ENCODE peak calls at places on chromosomes 2 and 18, in ten cellular contexts. D is NCI-H460; X is EH; Y is M059J; S is stimulated activated CD4-positive, alpha-beta T cell treated with anti-CD3 and anti-CD28 coated beads, Interleukin-12 subunit alpha, Interleukin-12 subunit beta, amount 100 ng/mL, for 48 hours; J is heart right ventricle; L is NT2/D1; F is Karpas-422; B is body of pancreas; R is stimulated activated CD8-positive, alpha-beta memory T cell treated with anti-CD3 and anti-CD28 coated beads, Interleukin-4, amount 100 ng/mL, for 1 hour. Q is an unnamed sample.

GRCh38 chr2:44515416-44515815 is 153.7 kb downstream of the CAMKMT start:
- DNase-seq in D (no peak), X (no peak), Y (peak; percentile 7), S (no peak), J (no peak), L (no peak), F (no peak), B (no peak), R (no peak), Q (no peak)

GRCh38 chr2:172102159-172102857 is 392 bp downstream of the DLX2 start:
- DNase-seq in D (no peak), X (peak; percentile 94), Y (peak; percentile 86), S (no peak), J (no peak), L (no peak), F (no peak), B (no peak), R (no peak), Q (peak; percentile 75)

GRCh38 chr2:54083440-54083839 is 32.0 kb upstream of the ACYP2 start:
- DNase-seq in D (no peak), X (peak; percentile 70), Y (peak; percentile 55), S (no peak), J (no peak), L (no peak), F (no peak), B (no peak), R (no peak), Q (no peak)

GRCh38 chr2:102657770-102658169 is 38.4 kb downstream of the SLC9A2 start:
- DNase-seq in D (no peak), X (no peak), Y (peak; percentile 3), S (no peak), J (no peak), L (no peak), F (no peak), B (no peak), R (no peak), Q (no peak)

GRCh38 chr2:178241852-178242551 is 47.7 kb downstream of the OSBPL6 start:
- DNase-seq in D (peak; percentile 86), X (peak; percentile 92), Y (peak; percentile 83), S (no peak), J (peak; percentile 74), L (no peak), F (no peak), B (peak; percentile 72), R (no peak), Q (peak; percentile 14)

GRCh38 chr2:137927846-137928245 is 36.4 kb upstream of the HNMT start:
- DNase-seq in D (no peak), X (no peak), Y (no peak), S (no peak), J (no peak), L (no peak), F (no peak), B (no peak), R (no peak), Q (no peak)

GRCh38 chr18:11983592-11983991 is 2.3 kb downstream of the IMPA2 start:
- DNase-seq in D (no peak), X (peak; percentile 29), Y (no peak), S (no peak), J (no peak), L (no peak), F (no peak), B (peak; percentile 52), R (no peak), Q (peak; percentile 85)

GRCh38 chr2:1505031-1505441 is 91.8 kb downstream of the TPO start:
- DNase-seq in D (no peak), X (no peak), Y (no peak), S (no peak), J (no peak), L (no peak), F (no peak), B (no peak), R (no peak), Q (no peak)

GRCh38 chr18:47247036-47247832 is 4.2 kb downstream of the SKOR2 start:
- DNase-seq in D (no peak), X (no peak), Y (no peak), S (no peak), J (no peak), L (no peak), F (no peak), B (no peak), R (no peak), Q (no peak)

GRCh38 chr2:102736607-102737409 is 25.0 kb upstream of the TMEM182 start:
- DNase-seq in D (peak; percentile 62), X (peak; percentile 68), Y (peak; percentile 63), S (peak; percentile 82), J (peak; percentile 76), L (peak; percentile 50), F (peak; percentile 92), B (peak; percentile 89), R (peak; percentile 64), Q (peak; percentile 89)

GRCh38 chr2:200310545-200310971 is 4.1 kb downstream of the SPATS2L start:
- DNase-seq in D (no peak), X (peak; percentile 88), Y (peak; percentile 50), S (no peak), J (no peak), L (no peak), F (no peak), B (no peak), R (no peak), Q (no peak)